ENCODE peak calls at places on chromosomes 16 and 17, in ten cellular contexts. One of them, this sample, is unnamed.

GRCh38 chr17:76027159-76027839 is at the start of gene EVPL:
- DNase-seq in endothelial cell of umbilical vein: no peak
- DNase-seq in gastrocnemius medialis: no peak
- DNase-seq in heart left ventricle: no peak
- DNase-seq in H1: no peak
- DNase-seq in prostate gland: peak; percentile 88
- DNase-seq in lower leg skin: peak; percentile 82
- DNase-seq in transverse colon: peak; percentile 90
- DNase-seq in A549: peak; percentile 88
- DNase-seq in ovary: no peak
- DNase-seq in this sample: no peak

GRCh38 chr16:15853021-15853420 is 3.8 kb downstream of the MYH11 start:
- DNase-seq in H1: no peak
- DNase-seq in prostate gland: no peak
- DNase-seq in heart left ventricle: no peak
- DNase-seq in gastrocnemius medialis: no peak
- DNase-seq in lower leg skin: no peak
- DNase-seq in endothelial cell of umbilical vein: no peak
- DNase-seq in A549: no peak
- DNase-seq in ovary: no peak
- DNase-seq in transverse colon: no peak
- DNase-seq in this sample: no peak

GRCh38 chr16:27465483-27465879 is 63.5 kb downstream of the IL21R start:
- DNase-seq in ovary: no peak
- DNase-seq in prostate gland: no peak
- DNase-seq in gastrocnemius medialis: no peak
- DNase-seq in endothelial cell of umbilical vein: no peak
- DNase-seq in H1: no peak
- DNase-seq in A549: no peak
- DNase-seq in transverse colon: no peak
- DNase-seq in lower leg skin: no peak
- DNase-seq in heart left ventricle: no peak
- DNase-seq in this sample: no peak

GRCh38 chr17:1169471-1169908 is 10.3 kb downstream of the ABR start:
- DNase-seq in lower leg skin: no peak
- DNase-seq in transverse colon: no peak
- DNase-seq in A549: no peak
- DNase-seq in ovary: no peak
- DNase-seq in H1: no peak
- DNase-seq in heart left ventricle: no peak
- DNase-seq in gastrocnemius medialis: no peak
- DNase-seq in prostate gland: no peak
- DNase-seq in endothelial cell of umbilical vein: no peak
- DNase-seq in this sample: no peak

GRCh38 chr17:5220074-5220473 is 14.6 kb downstream of the SCIMP start:
- DNase-seq in gastrocnemius medialis: no peak
- DNase-seq in lower leg skin: no peak
- DNase-seq in transverse colon: no peak
- DNase-seq in heart left ventricle: no peak
- DNase-seq in ovary: no peak
- DNase-seq in endothelial cell of umbilical vein: no peak
- DNase-seq in A549: no peak
- DNase-seq in H1: no peak
- DNase-seq in prostate gland: no peak
- DNase-seq in this sample: no peak

GRCh38 chr16:52171481-52171880 is 375.5 kb downstream of the TOX3 start:
- DNase-seq in endothelial cell of umbilical vein: no peak
- DNase-seq in A549: no peak
- DNase-seq in prostate gland: no peak
- DNase-seq in heart left ventricle: no peak
- DNase-seq in gastrocnemius medialis: no peak
- DNase-seq in transverse colon: no peak
- DNase-seq in H1: no peak
- DNase-seq in ovary: no peak
- DNase-seq in lower leg skin: no peak
- DNase-seq in this sample: no peak

GRCh38 chr17:27422601-27423000 is 33.6 kb upstream of the KSR1 start:
- DNase-seq in gastrocnemius medialis: no peak
- DNase-seq in prostate gland: no peak
- DNase-seq in lower leg skin: no peak
- DNase-seq in endothelial cell of umbilical vein: no peak
- DNase-seq in heart left ventricle: no peak
- DNase-seq in transverse colon: no peak
- DNase-seq in ovary: no peak
- DNase-seq in H1: no peak
- DNase-seq in A549: no peak
- DNase-seq in this sample: no peak

GRCh38 chr17:19706791-19707727 is 9.3 kb downstream of the SLC47A2 start:
- DNase-seq in transverse colon: no peak
- DNase-seq in H1: peak; percentile 45
- DNase-seq in gastrocnemius medialis: no peak
- DNase-seq in lower leg skin: no peak
- DNase-seq in endothelial cell of umbilical vein: no peak
- DNase-seq in prostate gland: peak; percentile 83
- DNase-seq in heart left ventricle: no peak
- DNase-seq in ovary: no peak
- DNase-seq in A549: no peak
- DNase-seq in this sample: no peak

GRCh38 chr16:48126801-48127644 is 28.8 kb downstream of the ABCC12 start:
- DNase-seq in prostate gland: peak; percentile 15
- DNase-seq in ovary: no peak
- DNase-seq in A549: peak; percentile 97
- DNase-seq in transverse colon: no peak
- DNase-seq in lower leg skin: no peak
- DNase-seq in endothelial cell of umbilical vein: peak; percentile 57
- DNase-seq in gastrocnemius medialis: peak; percentile 54
- DNase-seq in heart left ventricle: no peak
- DNase-seq in H1: no peak
- DNase-seq in this sample: no peak

GRCh38 chr16:728131-728889 is 1.4 kb downstream of the HAGHL start:
- DNase-seq in lower leg skin: peak; percentile 45
- DNase-seq in transverse colon: peak; percentile 79
- DNase-seq in ovary: no peak
- DNase-seq in endothelial cell of umbilical vein: peak; percentile 55
- DNase-seq in gastrocnemius medialis: no peak
- DNase-seq in A549: peak; percentile 88
- DNase-seq in prostate gland: peak; percentile 50
- DNase-seq in H1: no peak
- DNase-seq in heart left ventricle: peak; percentile 70
- DNase-seq in this sample: peak; percentile 85
- TF ChIP-seq POLR2A in lower leg skin: no peak
- TF ChIP-seq POLR2A in transverse colon: no peak
- TF ChIP-seq POLR2A in ovary: no peak
- TF ChIP-seq POLR2A in endothelial cell of umbilical vein: peak; percentile 17
- TF ChIP-seq POLR2A in gastrocnemius medialis: no peak
- TF ChIP-seq POLR2A in A549: no peak
- TF ChIP-seq POLR2A in prostate gland: no peak
- TF ChIP-seq POLR2A in H1: peak; percentile 15
- TF ChIP-seq POLR2A in heart left ventricle: no peak
- TF ChIP-seq POLR2A in this sample: no peak

DNA sequence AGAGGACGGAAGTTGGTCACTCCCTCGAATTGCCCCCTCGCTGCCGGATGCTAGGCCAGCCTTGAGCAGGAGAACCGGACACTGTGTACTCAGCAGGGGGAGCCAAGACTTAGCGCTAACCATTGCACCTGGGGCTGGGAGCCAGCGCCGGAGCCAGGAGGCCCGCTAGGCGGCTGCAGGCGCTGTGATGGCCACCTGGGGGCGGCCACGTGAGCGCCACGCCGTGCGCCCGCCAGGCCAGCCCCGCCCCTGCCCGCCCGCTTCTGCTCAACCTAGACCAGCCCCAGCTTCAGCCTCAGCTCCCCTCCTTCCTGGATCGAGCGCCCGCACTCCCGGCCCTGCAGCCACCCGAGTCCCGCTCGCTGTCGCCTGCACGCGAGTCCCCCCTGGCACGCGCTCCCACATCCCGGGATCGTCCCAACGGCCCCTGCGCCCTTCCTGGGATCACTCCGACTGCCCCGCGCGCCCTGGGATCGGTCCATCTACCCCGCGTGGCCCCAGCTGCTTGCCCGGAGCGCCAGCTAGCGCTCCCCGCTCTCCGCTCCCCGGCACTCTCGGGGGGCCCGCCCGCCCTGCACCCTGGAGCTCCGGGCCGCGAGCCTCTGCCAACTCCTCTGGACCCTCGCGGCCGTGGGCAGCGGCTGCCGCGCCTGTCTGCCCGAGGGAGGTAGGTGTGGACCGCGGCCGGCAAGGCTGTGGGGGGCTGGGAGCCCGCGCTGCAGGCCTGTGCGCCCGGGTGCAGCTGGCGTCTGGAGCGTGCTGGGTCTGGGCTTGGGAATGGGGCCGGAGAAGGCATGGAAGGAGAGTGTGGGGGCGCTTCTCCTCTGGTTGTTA is at the start of gene EEF2K:
- DNase-seq in endothelial cell of umbilical vein: peak; percentile 95
- DNase-seq in transverse colon: peak; percentile 95
- DNase-seq in prostate gland: peak; percentile 94
- DNase-seq in lower leg skin: peak; percentile 90
- DNase-seq in A549: peak; percentile 98
- DNase-seq in gastrocnemius medialis: peak; percentile 93
- DNase-seq in ovary: peak; percentile 94
- DNase-seq in H1: peak; percentile 83
- DNase-seq in heart left ventricle: peak; percentile 94
- DNase-seq in this sample: peak; percentile 97
- TF ChIP-seq POLR2A in endothelial cell of umbilical vein: peak; percentile 68
- TF ChIP-seq POLR2A in transverse colon: peak; percentile 60
- TF ChIP-seq POLR2A in prostate gland: peak; percentile 74
- TF ChIP-seq POLR2A in lower leg skin: no peak
- TF ChIP-seq POLR2A in A549: peak; percentile 49
- TF ChIP-seq POLR2A in gastrocnemius medialis: peak; percentile 85
- TF ChIP-seq POLR2A in ovary: peak; percentile 39
- TF ChIP-seq POLR2A in H1: peak; percentile 53
- TF ChIP-seq POLR2A in heart left ventricle: no peak
- TF ChIP-seq POLR2A in this sample: peak; percentile 52

DNA sequence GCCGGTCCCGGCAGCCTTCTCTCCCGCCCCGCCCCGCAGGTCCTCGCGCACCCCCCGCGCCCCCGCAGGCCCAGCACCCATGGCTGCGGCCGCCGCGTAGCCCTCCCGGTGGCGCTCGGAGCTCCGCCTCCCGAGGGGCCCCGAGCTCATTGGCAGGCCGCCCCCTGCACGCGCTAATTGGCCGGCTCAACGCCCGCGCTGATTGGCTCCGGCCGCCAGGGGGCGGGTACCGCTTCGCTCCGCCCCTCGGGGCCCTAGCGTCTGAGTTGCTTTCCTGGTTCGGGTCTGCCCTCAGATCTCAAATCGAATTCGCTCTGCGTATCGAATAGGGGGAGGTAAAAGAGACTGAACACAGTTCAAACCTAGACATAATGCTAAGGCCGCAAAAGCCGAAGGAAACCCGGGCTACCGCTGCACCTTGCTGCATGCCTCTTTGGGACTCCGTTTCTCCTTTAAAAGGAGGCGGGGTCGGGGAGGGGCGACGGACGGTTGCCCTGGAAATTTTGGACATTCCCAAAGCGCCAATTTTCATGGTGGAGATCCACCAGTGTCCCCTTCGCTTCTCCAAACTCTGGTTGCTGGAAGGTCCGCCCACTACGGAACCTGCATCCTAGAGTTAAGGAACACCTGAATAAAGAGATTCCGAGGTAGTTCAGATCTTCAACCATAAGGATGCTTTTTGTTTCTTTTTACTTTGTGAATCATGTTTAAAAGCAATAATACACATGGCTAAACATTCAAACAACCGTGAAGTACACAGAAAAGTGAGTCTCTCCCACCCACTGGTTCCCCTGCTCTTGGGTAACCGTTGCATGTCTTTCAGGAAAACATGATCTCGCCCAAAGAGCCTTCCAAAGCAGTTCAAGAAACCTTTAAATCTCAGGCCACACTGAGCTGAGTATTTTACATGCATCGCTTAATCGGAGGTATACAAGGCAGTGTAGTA is at the start of gene DEXI:
- DNase-seq in ovary: peak; percentile 97
- DNase-seq in prostate gland: peak; percentile 92
- DNase-seq in heart left ventricle: peak; percentile 96
- DNase-seq in transverse colon: peak; percentile 96
- DNase-seq in H1: peak; percentile 96
- DNase-seq in gastrocnemius medialis: peak; percentile 91
- DNase-seq in A549: peak; percentile 87
- DNase-seq in lower leg skin: peak; percentile 91
- DNase-seq in endothelial cell of umbilical vein: peak; percentile 91
- DNase-seq in this sample: peak; percentile 94
- TF ChIP-seq POLR2A in ovary: peak; percentile 31
- TF ChIP-seq POLR2A in prostate gland: peak; percentile 82
- TF ChIP-seq POLR2A in heart left ventricle: peak; percentile 4
- TF ChIP-seq POLR2A in transverse colon: peak; percentile 65
- TF ChIP-seq POLR2A in H1: no peak
- TF ChIP-seq POLR2A in gastrocnemius medialis: peak; percentile 90
- TF ChIP-seq POLR2A in A549: peak; percentile 68
- TF ChIP-seq POLR2A in lower leg skin: no peak
- TF ChIP-seq POLR2A in endothelial cell of umbilical vein: no peak
- TF ChIP-seq POLR2A in this sample: peak; percentile 44

GRCh38 chr17:18260332-18261145 is at the start of gene MIEF2:
- DNase-seq in prostate gland: peak; percentile 95
- DNase-seq in transverse colon: peak; percentile 97
- DNase-seq in endothelial cell of umbilical vein: peak; percentile 96
- DNase-seq in lower leg skin: peak; percentile 94
- DNase-seq in gastrocnemius medialis: peak; percentile 96
- DNase-seq in H1: peak; percentile 91
- DNase-seq in ovary: peak; percentile 96
- DNase-seq in heart left ventricle: peak; percentile 98
- DNase-seq in A549: peak; percentile 96
- DNase-seq in this sample: peak; percentile 93
- TF ChIP-seq POLR2A in prostate gland: peak; percentile 56
- TF ChIP-seq POLR2A in transverse colon: peak; percentile 68
- TF ChIP-seq POLR2A in endothelial cell of umbilical vein: peak; percentile 52
- TF ChIP-seq POLR2A in lower leg skin: no peak
- TF ChIP-seq POLR2A in gastrocnemius medialis: peak; percentile 79
- TF ChIP-seq POLR2A in H1: peak; percentile 91
- TF ChIP-seq POLR2A in ovary: peak; percentile 46
- TF ChIP-seq POLR2A in heart left ventricle: peak; percentile 30
- TF ChIP-seq POLR2A in A549: peak; percentile 51
- TF ChIP-seq POLR2A in this sample: peak; percentile 22

GRCh38 chr17:45061606-45062205 is 589 bp downstream of the NMT1 start:
- DNase-seq in endothelial cell of umbilical vein: no peak
- DNase-seq in ovary: no peak
- DNase-seq in prostate gland: no peak
- DNase-seq in H1: no peak
- DNase-seq in A549: no peak
- DNase-seq in heart left ventricle: no peak
- DNase-seq in gastrocnemius medialis: no peak
- DNase-seq in lower leg skin: no peak
- DNase-seq in transverse colon: no peak
- DNase-seq in this sample: no peak
- TF ChIP-seq POLR2A in endothelial cell of umbilical vein: peak; percentile 23
- TF ChIP-seq POLR2A in ovary: no peak
- TF ChIP-seq POLR2A in prostate gland: no peak
- TF ChIP-seq POLR2A in H1: no peak
- TF ChIP-seq POLR2A in A549: no peak
- TF ChIP-seq POLR2A in heart left ventricle: no peak
- TF ChIP-seq POLR2A in gastrocnemius medialis: no peak
- TF ChIP-seq POLR2A in lower leg skin: no peak
- TF ChIP-seq POLR2A in transverse colon: no peak
- TF ChIP-seq POLR2A in this sample: no peak

GRCh38 chr17:82648165-82648668 is at the start of gene WDR45B:
- DNase-seq in lower leg skin: peak; percentile 89
- DNase-seq in heart left ventricle: peak; percentile 98
- DNase-seq in gastrocnemius medialis: peak; percentile 91
- DNase-seq in H1: peak; percentile 89
- DNase-seq in endothelial cell of umbilical vein: peak; percentile 95
- DNase-seq in prostate gland: peak; percentile 94
- DNase-seq in transverse colon: peak; percentile 96
- DNase-seq in A549: peak; percentile 99
- DNase-seq in ovary: peak; percentile 94
- DNase-seq in this sample: peak; percentile 93
- TF ChIP-seq POLR2A in lower leg skin: peak; percentile 71
- TF ChIP-seq POLR2A in heart left ventricle: peak; percentile 61
- TF ChIP-seq POLR2A in gastrocnemius medialis: peak; percentile 98
- TF ChIP-seq POLR2A in H1: peak; percentile 92
- TF ChIP-seq POLR2A in endothelial cell of umbilical vein: peak; percentile 93
- TF ChIP-seq POLR2A in prostate gland: peak; percentile 98
- TF ChIP-seq POLR2A in transverse colon: peak; percentile 97
- TF ChIP-seq POLR2A in A549: peak; percentile 98
- TF ChIP-seq POLR2A in ovary: peak; percentile 96
- TF ChIP-seq POLR2A in this sample: peak; percentile 77

GRCh38 chr17:50345443-50346312 is at the start of gene XYLT2:
- DNase-seq in gastrocnemius medialis: peak; percentile 72
- DNase-seq in prostate gland: peak; percentile 86
- DNase-seq in lower leg skin: peak; percentile 78
- DNase-seq in heart left ventricle: peak; percentile 88
- DNase-seq in H1: peak; percentile 89
- DNase-seq in ovary: peak; percentile 91
- DNase-seq in A549: peak; percentile 85
- DNase-seq in transverse colon: peak; percentile 92
- DNase-seq in endothelial cell of umbilical vein: peak; percentile 72
- DNase-seq in this sample: peak; percentile 90
- TF ChIP-seq POLR2A in gastrocnemius medialis: peak; percentile 50
- TF ChIP-seq POLR2A in prostate gland: peak; percentile 49
- TF ChIP-seq POLR2A in lower leg skin: no peak
- TF ChIP-seq POLR2A in heart left ventricle: no peak
- TF ChIP-seq POLR2A in H1: peak; percentile 60
- TF ChIP-seq POLR2A in ovary: peak; percentile 10
- TF ChIP-seq POLR2A in A549: peak; percentile 85
- TF ChIP-seq POLR2A in transverse colon: peak; percentile 43
- TF ChIP-seq POLR2A in endothelial cell of umbilical vein: peak; percentile 62
- TF ChIP-seq POLR2A in this sample: no peak